ENCODE peak calls at places on chromosome X, in six cellular contexts. E, S, C, L, O and B are unnamed samples.

GRCh38 chrX:38941675-38942074 is 140.4 kb downstream of the MID1IP1 start:
- DNase-seq in E (peak; percentile 47), S (no peak), C (peak; percentile 1), L (peak; percentile 6), O (no peak), B (no peak)

GRCh38 chrX:107117993-107118321 is 665 bp downstream of the RBM41 start:
- DNase-seq in E (peak; percentile 1), S (no peak), C (no peak), L (no peak), O (no peak), B (no peak)

GRCh38 chrX:805988-806387 is 175.4 kb downstream of the SHOX start:
- DNase-seq in E (no peak), S (no peak), C (no peak), L (no peak), O (no peak), B (no peak)

GRCh38 chrX:96685205-96686099 is 810 bp downstream of the DIAPH2 start:
- DNase-seq in E (peak; percentile 64), S (peak; percentile 68), C (peak; percentile 42), L (peak; percentile 55), O (peak; percentile 22), B (peak; percentile 28)

GRCh38 chrX:130975947-130976346 is 72.9 kb upstream of the ENOX2 start:
- DNase-seq in E (peak; percentile 67), S (no peak), C (peak; percentile 57), L (peak; percentile 48), O (peak; percentile 58), B (peak; percentile 41)

GRCh38 chrX:97860206-97860605 is 976.5 kb downstream of the RPA4 start:
- DNase-seq in E (no peak), S (no peak), C (no peak), L (peak; percentile 73), O (no peak), B (no peak)

GRCh38 chrX:31609130-31609529 is 537.3 kb upstream of the FTHL17 start:
- DNase-seq in E (peak; percentile 95), S (no peak), C (peak; percentile 6), L (peak; percentile 91), O (no peak), B (peak; percentile 87)

GRCh38 chrX:51361251-51361650 is 28.6 kb downstream of the NUDT10 start:
- DNase-seq in E (no peak), S (no peak), C (no peak), L (no peak), O (peak; percentile 38), B (no peak)

GRCh38 chrX:107669276-107669675 is 41.0 kb downstream of the PRPS1 start:
- DNase-seq in E (no peak), S (no peak), C (no peak), L (no peak), O (peak; percentile 56), B (no peak)

GRCh38 chrX:3939967-3940610 is 226.6 kb upstream of the PRKX start:
- DNase-seq in E (peak; percentile 14), S (no peak), C (peak; percentile 11), L (peak; percentile 20), O (peak; percentile 51), B (peak; percentile 5)

GRCh38 chrX:46803140-46803539 is 33.7 kb upstream of the RP2 start:
- DNase-seq in E (peak; percentile 15), S (no peak), C (peak; percentile 55), L (no peak), O (peak; percentile 37), B (no peak)

GRCh38 chrX:83593634-83594294 is 85.7 kb downstream of the POU3F4 start:
- DNase-seq in E (no peak), S (no peak), C (no peak), L (no peak), O (no peak), B (no peak)

GRCh38 chrX:111129949-111130348 is 34.0 kb downstream of the PAK3 start:
- DNase-seq in E (no peak), S (no peak), C (no peak), L (no peak), O (no peak), B (no peak)

GRCh38 chrX:53288173-53288572 is 6.8 kb upstream of the IQSEC2 start:
- DNase-seq in E (no peak), S (no peak), C (no peak), L (no peak), O (peak; percentile 71), B (no peak)

GRCh38 chrX:113202601-113203000 is 362.0 kb upstream of the AMOT start:
- DNase-seq in E (no peak), S (no peak), C (no peak), L (no peak), O (no peak), B (no peak)

GRCh38 chrX:15985937-15986336 is 131.3 kb upstream of the AP1S2 start:
- DNase-seq in E (peak; percentile 3), S (no peak), C (no peak), L (no peak), O (no peak), B (no peak)

GRCh38 chrX:13285693-13286092 is 34.2 kb downstream of the ATXN3L start:
- DNase-seq in E (no peak), S (no peak), C (no peak), L (no peak), O (no peak), B (no peak)

GRCh38 chrX:69165116-69165651 is at the start of gene PJA1:
- DNase-seq in E (peak; percentile 67), S (peak; percentile 87), C (peak; percentile 54), L (peak; percentile 57), O (peak; percentile 64), B (peak; percentile 73)

GRCh38 chrX:31580726-31581125 is 508.9 kb upstream of the FTHL17 start:
- DNase-seq in E (peak; percentile 61), S (no peak), C (no peak), L (peak; percentile 52), O (peak; percentile 5), B (peak; percentile 80)

GRCh38 chrX:41621236-41621651 is 67.5 kb upstream of the GPR34 start:
- DNase-seq in E (peak; percentile 17), S (no peak), C (peak; percentile 73), L (peak; percentile 62), O (peak; percentile 41), B (no peak)

DNA sequence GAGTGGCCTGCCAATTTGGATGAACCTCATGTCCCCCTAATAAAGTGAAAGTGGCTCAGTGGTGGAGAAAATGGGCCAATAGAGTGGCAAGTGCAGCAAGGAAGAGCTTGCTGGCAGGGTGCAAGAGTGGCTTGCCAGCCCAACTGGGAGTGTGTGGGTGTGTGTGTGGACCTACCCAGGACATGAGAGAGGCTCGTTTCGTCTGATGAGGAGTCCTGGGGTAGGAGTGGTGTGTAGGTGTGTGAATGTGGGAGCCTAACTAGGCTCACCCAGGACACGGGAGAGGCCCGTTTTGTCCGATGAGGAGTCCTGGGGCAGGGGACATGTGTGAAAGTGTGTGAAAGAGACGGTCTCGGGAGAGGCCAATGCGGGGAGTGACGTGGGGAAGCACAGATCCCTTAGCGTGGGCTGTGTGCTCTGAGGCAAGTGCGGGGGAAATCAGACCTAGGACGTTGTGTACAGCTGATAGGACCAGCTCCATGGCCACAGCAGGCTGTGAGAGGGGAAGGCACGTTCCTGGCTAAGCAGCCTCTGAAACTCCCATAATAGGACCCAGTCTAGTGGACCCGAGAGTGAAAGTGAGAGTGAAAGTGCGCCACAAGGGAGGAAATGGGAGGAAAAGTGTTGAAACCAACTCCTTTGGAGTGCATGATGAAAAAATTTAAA is 5.3 kb downstream of the GAGE10 start:
- DNase-seq in E (peak; percentile 34), S (no peak), C (no peak), L (no peak), O (no peak), B (peak; percentile 12)
- H3K4me3 ChIP-seq in E (peak overlapping the region; percentile 3), S (peak overlapping the region; percentile 37), C (no peak overlapping the region), L (no peak overlapping the region), O (peak overlapping the region; percentile 44), B (peak overlapping the region; percentile 52)

GRCh38 chrX:152814048-152814447 is 16.5 kb downstream of the CETN2 start:
- DNase-seq in E (no peak), S (no peak), C (no peak), L (no peak), O (no peak), B (no peak)

GRCh38 chrX:152819271-152819670 is 11.3 kb downstream of the CETN2 start:
- DNase-seq in E (no peak), S (no peak), C (no peak), L (peak; percentile 31), O (no peak), B (no peak)

GRCh38 chrX:152819732-152820131 is 10.8 kb downstream of the CETN2 start:
- DNase-seq in E (peak; percentile 59), S (no peak), C (no peak), L (peak; percentile 79), O (no peak), B (peak; percentile 50)

GRCh38 chrX:152813211-152813610 is 17.3 kb downstream of the CETN2 start:
- DNase-seq in E (no peak), S (no peak), C (no peak), L (no peak), O (no peak), B (no peak)

GRCh38 chrX:152817082-152817744 is 13.3 kb downstream of the CETN2 start:
- DNase-seq in E (peak; percentile 56), S (no peak), C (peak; percentile 38), L (peak; percentile 54), O (peak; percentile 53), B (peak; percentile 37)
- TF ChIP-seq CTCF in E (peak; percentile 52), S (no peak), C (peak; percentile 65), L (peak; percentile 59), O (peak; percentile 48), B (peak; percentile 59)

GRCh38 chrX:149825424-149825823 is 43.7 kb downstream of the MAGEA9 start:
- DNase-seq in E (peak; percentile 10), S (no peak), C (peak; percentile 21), L (no peak), O (peak; percentile 56), B (no peak)

GRCh38 chrX:149829751-149830191 is 48.0 kb downstream of the MAGEA9 start:
- DNase-seq in E (peak; percentile 50), S (no peak), C (no peak), L (peak; percentile 24), O (peak; percentile 61), B (peak; percentile 39)

GRCh38 chrX:149831473-149831872 is 49.5 kb upstream of the MAGEA8 start:
- DNase-seq in E (no peak), S (no peak), C (peak; percentile 1), L (no peak), O (peak; percentile 11), B (no peak)

GRCh38 chrX:149827254-149827653 is 45.5 kb downstream of the MAGEA9 start:
- DNase-seq in E (no peak), S (no peak), C (no peak), L (no peak), O (no peak), B (no peak)

GRCh38 chrX:149830192-149830873 is 48.6 kb downstream of the MAGEA9 start:
- DNase-seq in E (peak; percentile 22), S (no peak), C (no peak), L (peak; percentile 17), O (peak; percentile 72), B (peak; percentile 21)
- H3K4me3 ChIP-seq in E (peak overlapping the region; percentile 3), S (peak overlapping the region; percentile 31), C (no peak overlapping the region), L (peak overlapping the region; percentile 15), O (peak overlapping the region; percentile 47), B (peak overlapping the region; percentile 41)

GRCh38 chrX:19514791-19515614 is at the start of gene MAP3K15:
- DNase-seq in E (peak; percentile 5), S (no peak), C (peak; percentile 70), L (no peak), O (peak; percentile 61), B (peak; percentile 1)

GRCh38 chrX:19513383-19513782 is 1.9 kb downstream of the MAP3K15 start:
- DNase-seq in E (no peak), S (no peak), C (no peak), L (peak; percentile 4), O (peak; percentile 11), B (no peak)

GRCh38 chrX:19512961-19513360 is 2.3 kb downstream of the MAP3K15 start:
- DNase-seq in E (no peak), S (no peak), C (no peak), L (no peak), O (no peak), B (no peak)

GRCh38 chrX:19517965-19518364 is 2.7 kb upstream of the MAP3K15 start:
- DNase-seq in E (no peak), S (no peak), C (no peak), L (no peak), O (no peak), B (no peak)

GRCh38 chrX:19515615-19516105 is 352 bp upstream of the MAP3K15 start:
- DNase-seq in E (no peak), S (no peak), C (peak; percentile 10), L (no peak), O (peak; percentile 25), B (no peak)
- TF ChIP-seq CTCF in E (no peak), S (no peak), C (no peak), L (no peak), O (no peak), B (no peak)